ENCODE peak calls at places on chromosomes 7 and 10, in six cellular contexts. One of them, this sample, is unnamed.
A peak's percentile ranks its signal among the peaks of the same experiment; 100 is the strongest.

GRCh38 chr10:92420554-92421275 is 129.7 kb downstream of the MARCHF5 start:
- ATAC-seq in PC-3: no peak
- ATAC-seq in heart right ventricle: no peak
- ATAC-seq in activated naive CD8-positive, alpha-beta T cell treated with anti-CD3 and anti-CD28 coated beads, Interleukin-2, amount 50 U/mL, for 24 hours: no peak
- ATAC-seq in right cardiac atrium: peak; percentile 47
- ATAC-seq in activated CD8-positive, alpha-beta T cell treated with anti-CD3 and anti-CD28 coated beads, Interleukin-2, amount 10 ng/mL, durations not matched to agents 7 days and 5 days: no peak
- ATAC-seq in this sample: no peak

GRCh38 chr7:16465469-16466086 is at the start of gene SOSTDC1:
- ATAC-seq in PC-3: peak; percentile 75
- ATAC-seq in heart right ventricle: no peak
- ATAC-seq in activated naive CD8-positive, alpha-beta T cell treated with anti-CD3 and anti-CD28 coated beads, Interleukin-2, amount 50 U/mL, for 24 hours: no peak
- ATAC-seq in right cardiac atrium: peak; percentile 79
- ATAC-seq in activated CD8-positive, alpha-beta T cell treated with anti-CD3 and anti-CD28 coated beads, Interleukin-2, amount 10 ng/mL, durations not matched to agents 7 days and 5 days: no peak
- ATAC-seq in this sample: no peak

GRCh38 chr7:22277375-22277774 is 79.6 kb downstream of the RAPGEF5 start:
- ATAC-seq in PC-3: no peak
- ATAC-seq in heart right ventricle: no peak
- ATAC-seq in activated naive CD8-positive, alpha-beta T cell treated with anti-CD3 and anti-CD28 coated beads, Interleukin-2, amount 50 U/mL, for 24 hours: no peak
- ATAC-seq in right cardiac atrium: no peak
- ATAC-seq in activated CD8-positive, alpha-beta T cell treated with anti-CD3 and anti-CD28 coated beads, Interleukin-2, amount 10 ng/mL, durations not matched to agents 7 days and 5 days: no peak
- ATAC-seq in this sample: no peak

GRCh38 chr7:149297034-149297755 is 35.2 kb downstream of the ZNF783 start:
- ATAC-seq in PC-3: no peak
- ATAC-seq in heart right ventricle: no peak
- ATAC-seq in activated naive CD8-positive, alpha-beta T cell treated with anti-CD3 and anti-CD28 coated beads, Interleukin-2, amount 50 U/mL, for 24 hours: peak; percentile 81
- ATAC-seq in right cardiac atrium: no peak
- ATAC-seq in activated CD8-positive, alpha-beta T cell treated with anti-CD3 and anti-CD28 coated beads, Interleukin-2, amount 10 ng/mL, durations not matched to agents 7 days and 5 days: no peak
- ATAC-seq in this sample: peak; percentile 94

GRCh38 chr10:67663449-67664087 is 32.4 kb downstream of the CTNNA3 start:
- ATAC-seq in PC-3: no peak
- ATAC-seq in heart right ventricle: no peak
- ATAC-seq in activated naive CD8-positive, alpha-beta T cell treated with anti-CD3 and anti-CD28 coated beads, Interleukin-2, amount 50 U/mL, for 24 hours: no peak
- ATAC-seq in right cardiac atrium: no peak
- ATAC-seq in activated CD8-positive, alpha-beta T cell treated with anti-CD3 and anti-CD28 coated beads, Interleukin-2, amount 10 ng/mL, durations not matched to agents 7 days and 5 days: no peak
- ATAC-seq in this sample: no peak

GRCh38 chr7:71349583-71350481 is 217.9 kb downstream of the GALNT17 start:
- ATAC-seq in PC-3: no peak
- ATAC-seq in heart right ventricle: no peak
- ATAC-seq in activated naive CD8-positive, alpha-beta T cell treated with anti-CD3 and anti-CD28 coated beads, Interleukin-2, amount 50 U/mL, for 24 hours: no peak
- ATAC-seq in right cardiac atrium: no peak
- ATAC-seq in activated CD8-positive, alpha-beta T cell treated with anti-CD3 and anti-CD28 coated beads, Interleukin-2, amount 10 ng/mL, durations not matched to agents 7 days and 5 days: no peak
- ATAC-seq in this sample: no peak

GRCh38 chr10:125014086-125014830 is 72.3 kb downstream of the ZRANB1 start:
- ATAC-seq in PC-3: no peak
- ATAC-seq in heart right ventricle: no peak
- ATAC-seq in activated naive CD8-positive, alpha-beta T cell treated with anti-CD3 and anti-CD28 coated beads, Interleukin-2, amount 50 U/mL, for 24 hours: no peak
- ATAC-seq in right cardiac atrium: no peak
- ATAC-seq in activated CD8-positive, alpha-beta T cell treated with anti-CD3 and anti-CD28 coated beads, Interleukin-2, amount 10 ng/mL, durations not matched to agents 7 days and 5 days: no peak
- ATAC-seq in this sample: no peak

GRCh38 chr7:128000854-128001265 is 30.4 kb downstream of the LRRC4 start:
- ATAC-seq in PC-3: no peak
- ATAC-seq in heart right ventricle: no peak
- ATAC-seq in activated naive CD8-positive, alpha-beta T cell treated with anti-CD3 and anti-CD28 coated beads, Interleukin-2, amount 50 U/mL, for 24 hours: no peak
- ATAC-seq in right cardiac atrium: no peak
- ATAC-seq in activated CD8-positive, alpha-beta T cell treated with anti-CD3 and anti-CD28 coated beads, Interleukin-2, amount 10 ng/mL, durations not matched to agents 7 days and 5 days: no peak
- ATAC-seq in this sample: no peak

GRCh38 chr10:114650831-114651230 is 7.2 kb downstream of the ABLIM1 start:
- ATAC-seq in PC-3: no peak
- ATAC-seq in heart right ventricle: no peak
- ATAC-seq in activated naive CD8-positive, alpha-beta T cell treated with anti-CD3 and anti-CD28 coated beads, Interleukin-2, amount 50 U/mL, for 24 hours: no peak
- ATAC-seq in right cardiac atrium: no peak
- ATAC-seq in activated CD8-positive, alpha-beta T cell treated with anti-CD3 and anti-CD28 coated beads, Interleukin-2, amount 10 ng/mL, durations not matched to agents 7 days and 5 days: no peak
- ATAC-seq in this sample: no peak

GRCh38 chr10:24887855-24888231 is 64.6 kb downstream of the PRTFDC1 start:
- ATAC-seq in PC-3: no peak
- ATAC-seq in heart right ventricle: no peak
- ATAC-seq in activated naive CD8-positive, alpha-beta T cell treated with anti-CD3 and anti-CD28 coated beads, Interleukin-2, amount 50 U/mL, for 24 hours: peak; percentile 15
- ATAC-seq in right cardiac atrium: no peak
- ATAC-seq in activated CD8-positive, alpha-beta T cell treated with anti-CD3 and anti-CD28 coated beads, Interleukin-2, amount 10 ng/mL, durations not matched to agents 7 days and 5 days: no peak
- ATAC-seq in this sample: peak; percentile 64

GRCh38 chr10:110022716-110023504 is 15.1 kb downstream of the ADD3 start:
- ATAC-seq in PC-3: no peak
- ATAC-seq in heart right ventricle: no peak
- ATAC-seq in activated naive CD8-positive, alpha-beta T cell treated with anti-CD3 and anti-CD28 coated beads, Interleukin-2, amount 50 U/mL, for 24 hours: peak; percentile 40
- ATAC-seq in right cardiac atrium: no peak
- ATAC-seq in activated CD8-positive, alpha-beta T cell treated with anti-CD3 and anti-CD28 coated beads, Interleukin-2, amount 10 ng/mL, durations not matched to agents 7 days and 5 days: no peak
- ATAC-seq in this sample: no peak

GRCh38 chr10:121683803-121684202 is 85.6 kb upstream of the FGFR2 start:
- ATAC-seq in PC-3: no peak
- ATAC-seq in heart right ventricle: no peak
- ATAC-seq in activated naive CD8-positive, alpha-beta T cell treated with anti-CD3 and anti-CD28 coated beads, Interleukin-2, amount 50 U/mL, for 24 hours: no peak
- ATAC-seq in right cardiac atrium: no peak
- ATAC-seq in activated CD8-positive, alpha-beta T cell treated with anti-CD3 and anti-CD28 coated beads, Interleukin-2, amount 10 ng/mL, durations not matched to agents 7 days and 5 days: no peak
- ATAC-seq in this sample: no peak

GRCh38 chr7:141430426-141431142 is 120.6 kb upstream of the AGK start:
- ATAC-seq in PC-3: no peak
- ATAC-seq in heart right ventricle: peak; percentile 56
- ATAC-seq in activated naive CD8-positive, alpha-beta T cell treated with anti-CD3 and anti-CD28 coated beads, Interleukin-2, amount 50 U/mL, for 24 hours: no peak
- ATAC-seq in right cardiac atrium: peak; percentile 56
- ATAC-seq in activated CD8-positive, alpha-beta T cell treated with anti-CD3 and anti-CD28 coated beads, Interleukin-2, amount 10 ng/mL, durations not matched to agents 7 days and 5 days: no peak
- ATAC-seq in this sample: no peak

GRCh38 chr7:137987011-137987334 is 14.9 kb downstream of the CREB3L2 start:
- ATAC-seq in PC-3: no peak
- ATAC-seq in heart right ventricle: no peak
- ATAC-seq in activated naive CD8-positive, alpha-beta T cell treated with anti-CD3 and anti-CD28 coated beads, Interleukin-2, amount 50 U/mL, for 24 hours: no peak
- ATAC-seq in right cardiac atrium: no peak
- ATAC-seq in activated CD8-positive, alpha-beta T cell treated with anti-CD3 and anti-CD28 coated beads, Interleukin-2, amount 10 ng/mL, durations not matched to agents 7 days and 5 days: no peak
- ATAC-seq in this sample: no peak

GRCh38 chr10:65555192-65555591 is 1370.6 kb upstream of the LRRTM3 start:
- ATAC-seq in PC-3: peak; percentile 18
- ATAC-seq in heart right ventricle: no peak
- ATAC-seq in activated naive CD8-positive, alpha-beta T cell treated with anti-CD3 and anti-CD28 coated beads, Interleukin-2, amount 50 U/mL, for 24 hours: no peak
- ATAC-seq in right cardiac atrium: no peak
- ATAC-seq in activated CD8-positive, alpha-beta T cell treated with anti-CD3 and anti-CD28 coated beads, Interleukin-2, amount 10 ng/mL, durations not matched to agents 7 days and 5 days: no peak
- ATAC-seq in this sample: no peak

GRCh38 chr7:44431091-44431608 is 59.3 kb downstream of the NUDCD3 start:
- ATAC-seq in PC-3: peak; percentile 75
- ATAC-seq in heart right ventricle: peak; percentile 49
- ATAC-seq in activated naive CD8-positive, alpha-beta T cell treated with anti-CD3 and anti-CD28 coated beads, Interleukin-2, amount 50 U/mL, for 24 hours: no peak
- ATAC-seq in right cardiac atrium: peak; percentile 43
- ATAC-seq in activated CD8-positive, alpha-beta T cell treated with anti-CD3 and anti-CD28 coated beads, Interleukin-2, amount 10 ng/mL, durations not matched to agents 7 days and 5 days: peak; percentile 72
- ATAC-seq in this sample: peak; percentile 24

GRCh38 chr7:100914208-100914878 is 18.7 kb upstream of the ACHE start:
- ATAC-seq in PC-3: peak; percentile 20
- ATAC-seq in heart right ventricle: no peak
- ATAC-seq in activated naive CD8-positive, alpha-beta T cell treated with anti-CD3 and anti-CD28 coated beads, Interleukin-2, amount 50 U/mL, for 24 hours: no peak
- ATAC-seq in right cardiac atrium: no peak
- ATAC-seq in activated CD8-positive, alpha-beta T cell treated with anti-CD3 and anti-CD28 coated beads, Interleukin-2, amount 10 ng/mL, durations not matched to agents 7 days and 5 days: no peak
- ATAC-seq in this sample: no peak

GRCh38 chr10:124025638-124026336 is 67.6 kb downstream of the CHST15 start:
- ATAC-seq in PC-3: peak; percentile 43
- ATAC-seq in heart right ventricle: peak; percentile 64
- ATAC-seq in activated naive CD8-positive, alpha-beta T cell treated with anti-CD3 and anti-CD28 coated beads, Interleukin-2, amount 50 U/mL, for 24 hours: no peak
- ATAC-seq in right cardiac atrium: peak; percentile 34
- ATAC-seq in activated CD8-positive, alpha-beta T cell treated with anti-CD3 and anti-CD28 coated beads, Interleukin-2, amount 10 ng/mL, durations not matched to agents 7 days and 5 days: no peak
- ATAC-seq in this sample: no peak

GRCh38 chr10:93806882-93807281 is 49.1 kb downstream of the LGI1 start:
- ATAC-seq in PC-3: no peak
- ATAC-seq in heart right ventricle: no peak
- ATAC-seq in activated naive CD8-positive, alpha-beta T cell treated with anti-CD3 and anti-CD28 coated beads, Interleukin-2, amount 50 U/mL, for 24 hours: no peak
- ATAC-seq in right cardiac atrium: no peak
- ATAC-seq in activated CD8-positive, alpha-beta T cell treated with anti-CD3 and anti-CD28 coated beads, Interleukin-2, amount 10 ng/mL, durations not matched to agents 7 days and 5 days: no peak
- ATAC-seq in this sample: no peak

GRCh38 chr10:45379303-45379726 is 5.3 kb downstream of the ALOX5 start:
- ATAC-seq in PC-3: no peak
- ATAC-seq in heart right ventricle: no peak
- ATAC-seq in activated naive CD8-positive, alpha-beta T cell treated with anti-CD3 and anti-CD28 coated beads, Interleukin-2, amount 50 U/mL, for 24 hours: no peak
- ATAC-seq in right cardiac atrium: no peak
- ATAC-seq in activated CD8-positive, alpha-beta T cell treated with anti-CD3 and anti-CD28 coated beads, Interleukin-2, amount 10 ng/mL, durations not matched to agents 7 days and 5 days: no peak
- ATAC-seq in this sample: no peak

GRCh38 chr7:132428247-132428919 is 147.9 kb downstream of the PLXNA4 start:
- ATAC-seq in PC-3: no peak
- ATAC-seq in heart right ventricle: no peak
- ATAC-seq in activated naive CD8-positive, alpha-beta T cell treated with anti-CD3 and anti-CD28 coated beads, Interleukin-2, amount 50 U/mL, for 24 hours: no peak
- ATAC-seq in right cardiac atrium: peak; percentile 47
- ATAC-seq in activated CD8-positive, alpha-beta T cell treated with anti-CD3 and anti-CD28 coated beads, Interleukin-2, amount 10 ng/mL, durations not matched to agents 7 days and 5 days: no peak
- ATAC-seq in this sample: no peak

GRCh38 chr10:124047427-124048157 is 45.8 kb downstream of the CHST15 start:
- ATAC-seq in PC-3: no peak
- ATAC-seq in heart right ventricle: no peak
- ATAC-seq in activated naive CD8-positive, alpha-beta T cell treated with anti-CD3 and anti-CD28 coated beads, Interleukin-2, amount 50 U/mL, for 24 hours: no peak
- ATAC-seq in right cardiac atrium: no peak
- ATAC-seq in activated CD8-positive, alpha-beta T cell treated with anti-CD3 and anti-CD28 coated beads, Interleukin-2, amount 10 ng/mL, durations not matched to agents 7 days and 5 days: no peak
- ATAC-seq in this sample: no peak

GRCh38 chr7:2864999-2865670 is 21.0 kb upstream of the GNA12 start:
- ATAC-seq in PC-3: no peak
- ATAC-seq in heart right ventricle: peak; percentile 63
- ATAC-seq in activated naive CD8-positive, alpha-beta T cell treated with anti-CD3 and anti-CD28 coated beads, Interleukin-2, amount 50 U/mL, for 24 hours: no peak
- ATAC-seq in right cardiac atrium: peak; percentile 25
- ATAC-seq in activated CD8-positive, alpha-beta T cell treated with anti-CD3 and anti-CD28 coated beads, Interleukin-2, amount 10 ng/mL, durations not matched to agents 7 days and 5 days: no peak
- ATAC-seq in this sample: no peak

GRCh38 chr7:113664867-113665266 is 253.9 kb downstream of the PPP1R3A start:
- ATAC-seq in PC-3: no peak
- ATAC-seq in heart right ventricle: no peak
- ATAC-seq in activated naive CD8-positive, alpha-beta T cell treated with anti-CD3 and anti-CD28 coated beads, Interleukin-2, amount 50 U/mL, for 24 hours: no peak
- ATAC-seq in right cardiac atrium: no peak
- ATAC-seq in activated CD8-positive, alpha-beta T cell treated with anti-CD3 and anti-CD28 coated beads, Interleukin-2, amount 10 ng/mL, durations not matched to agents 7 days and 5 days: no peak
- ATAC-seq in this sample: no peak

GRCh38 chr10:33799281-33799943 is 464.9 kb upstream of the NRP1 start:
- ATAC-seq in PC-3: peak; percentile 68
- ATAC-seq in heart right ventricle: peak; percentile 46
- ATAC-seq in activated naive CD8-positive, alpha-beta T cell treated with anti-CD3 and anti-CD28 coated beads, Interleukin-2, amount 50 U/mL, for 24 hours: no peak
- ATAC-seq in right cardiac atrium: peak; percentile 40
- ATAC-seq in activated CD8-positive, alpha-beta T cell treated with anti-CD3 and anti-CD28 coated beads, Interleukin-2, amount 10 ng/mL, durations not matched to agents 7 days and 5 days: no peak
- ATAC-seq in this sample: no peak

GRCh38 chr10:86536294-86536861 is 14.8 kb upstream of the WAPL start:
- ATAC-seq in PC-3: no peak
- ATAC-seq in heart right ventricle: no peak
- ATAC-seq in activated naive CD8-positive, alpha-beta T cell treated with anti-CD3 and anti-CD28 coated beads, Interleukin-2, amount 50 U/mL, for 24 hours: peak; percentile 67
- ATAC-seq in right cardiac atrium: peak; percentile 16
- ATAC-seq in activated CD8-positive, alpha-beta T cell treated with anti-CD3 and anti-CD28 coated beads, Interleukin-2, amount 10 ng/mL, durations not matched to agents 7 days and 5 days: peak; percentile 88
- ATAC-seq in this sample: peak; percentile 59

GRCh38 chr10:28677889-28678686 is 767 bp downstream of the BAMBI start:
- ATAC-seq in PC-3: no peak
- ATAC-seq in heart right ventricle: peak; percentile 29
- ATAC-seq in activated naive CD8-positive, alpha-beta T cell treated with anti-CD3 and anti-CD28 coated beads, Interleukin-2, amount 50 U/mL, for 24 hours: peak; percentile 7
- ATAC-seq in right cardiac atrium: peak; percentile 17
- ATAC-seq in activated CD8-positive, alpha-beta T cell treated with anti-CD3 and anti-CD28 coated beads, Interleukin-2, amount 10 ng/mL, durations not matched to agents 7 days and 5 days: peak; percentile 3
- ATAC-seq in this sample: no peak

GRCh38 chr7:129417073-129417472 is 17.2 kb upstream of the STRIP2 start:
- ATAC-seq in PC-3: no peak
- ATAC-seq in heart right ventricle: no peak
- ATAC-seq in activated naive CD8-positive, alpha-beta T cell treated with anti-CD3 and anti-CD28 coated beads, Interleukin-2, amount 50 U/mL, for 24 hours: no peak
- ATAC-seq in right cardiac atrium: no peak
- ATAC-seq in activated CD8-positive, alpha-beta T cell treated with anti-CD3 and anti-CD28 coated beads, Interleukin-2, amount 10 ng/mL, durations not matched to agents 7 days and 5 days: no peak
- ATAC-seq in this sample: no peak

GRCh38 chr10:420154-421121 is 269.0 kb downstream of the DIP2C start:
- ATAC-seq in PC-3: no peak
- ATAC-seq in heart right ventricle: no peak
- ATAC-seq in activated naive CD8-positive, alpha-beta T cell treated with anti-CD3 and anti-CD28 coated beads, Interleukin-2, amount 50 U/mL, for 24 hours: no peak
- ATAC-seq in right cardiac atrium: peak; percentile 66
- ATAC-seq in activated CD8-positive, alpha-beta T cell treated with anti-CD3 and anti-CD28 coated beads, Interleukin-2, amount 10 ng/mL, durations not matched to agents 7 days and 5 days: no peak
- ATAC-seq in this sample: no peak

GRCh38 chr10:124943301-124944092 is 1.6 kb downstream of the ZRANB1 start:
- ATAC-seq in PC-3: peak; percentile 87
- ATAC-seq in heart right ventricle: peak; percentile 58
- ATAC-seq in activated naive CD8-positive, alpha-beta T cell treated with anti-CD3 and anti-CD28 coated beads, Interleukin-2, amount 50 U/mL, for 24 hours: no peak
- ATAC-seq in right cardiac atrium: no peak
- ATAC-seq in activated CD8-positive, alpha-beta T cell treated with anti-CD3 and anti-CD28 coated beads, Interleukin-2, amount 10 ng/mL, durations not matched to agents 7 days and 5 days: no peak
- ATAC-seq in this sample: peak; percentile 62

GRCh38 chr10:68261132-68261856 is 29.4 kb upstream of the ATOH7 start:
- ATAC-seq in PC-3: no peak
- ATAC-seq in heart right ventricle: peak; percentile 94
- ATAC-seq in activated naive CD8-positive, alpha-beta T cell treated with anti-CD3 and anti-CD28 coated beads, Interleukin-2, amount 50 U/mL, for 24 hours: no peak
- ATAC-seq in right cardiac atrium: peak; percentile 72
- ATAC-seq in activated CD8-positive, alpha-beta T cell treated with anti-CD3 and anti-CD28 coated beads, Interleukin-2, amount 10 ng/mL, durations not matched to agents 7 days and 5 days: no peak
- ATAC-seq in this sample: no peak

GRCh38 chr7:73366127-73366526 is 38.2 kb downstream of the FKBP6 start:
- ATAC-seq in PC-3: no peak
- ATAC-seq in heart right ventricle: no peak
- ATAC-seq in activated naive CD8-positive, alpha-beta T cell treated with anti-CD3 and anti-CD28 coated beads, Interleukin-2, amount 50 U/mL, for 24 hours: no peak
- ATAC-seq in right cardiac atrium: no peak
- ATAC-seq in activated CD8-positive, alpha-beta T cell treated with anti-CD3 and anti-CD28 coated beads, Interleukin-2, amount 10 ng/mL, durations not matched to agents 7 days and 5 days: no peak
- ATAC-seq in this sample: no peak

GRCh38 chr7:91556956-91557650 is 292.9 kb downstream of the FZD1 start:
- ATAC-seq in PC-3: no peak
- ATAC-seq in heart right ventricle: no peak
- ATAC-seq in activated naive CD8-positive, alpha-beta T cell treated with anti-CD3 and anti-CD28 coated beads, Interleukin-2, amount 50 U/mL, for 24 hours: no peak
- ATAC-seq in right cardiac atrium: no peak
- ATAC-seq in activated CD8-positive, alpha-beta T cell treated with anti-CD3 and anti-CD28 coated beads, Interleukin-2, amount 10 ng/mL, durations not matched to agents 7 days and 5 days: no peak
- ATAC-seq in this sample: no peak

GRCh38 chr10:106573106-106573505 is 591.4 kb downstream of the SORCS1 start:
- ATAC-seq in PC-3: peak; percentile 51
- ATAC-seq in heart right ventricle: no peak
- ATAC-seq in activated naive CD8-positive, alpha-beta T cell treated with anti-CD3 and anti-CD28 coated beads, Interleukin-2, amount 50 U/mL, for 24 hours: no peak
- ATAC-seq in right cardiac atrium: no peak
- ATAC-seq in activated CD8-positive, alpha-beta T cell treated with anti-CD3 and anti-CD28 coated beads, Interleukin-2, amount 10 ng/mL, durations not matched to agents 7 days and 5 days: no peak
- ATAC-seq in this sample: no peak

GRCh38 chr10:45557275-45557905 is 115.2 kb downstream of the ZFAND4 start:
- ATAC-seq in PC-3: no peak
- ATAC-seq in heart right ventricle: no peak
- ATAC-seq in activated naive CD8-positive, alpha-beta T cell treated with anti-CD3 and anti-CD28 coated beads, Interleukin-2, amount 50 U/mL, for 24 hours: peak; percentile 71
- ATAC-seq in right cardiac atrium: peak; percentile 43
- ATAC-seq in activated CD8-positive, alpha-beta T cell treated with anti-CD3 and anti-CD28 coated beads, Interleukin-2, amount 10 ng/mL, durations not matched to agents 7 days and 5 days: peak; percentile 86
- ATAC-seq in this sample: peak; percentile 75

GRCh38 chr10:5811387-5811821 is 1.8 kb downstream of the GDI2 start:
- ATAC-seq in PC-3: no peak
- ATAC-seq in heart right ventricle: no peak
- ATAC-seq in activated naive CD8-positive, alpha-beta T cell treated with anti-CD3 and anti-CD28 coated beads, Interleukin-2, amount 50 U/mL, for 24 hours: no peak
- ATAC-seq in right cardiac atrium: no peak
- ATAC-seq in activated CD8-positive, alpha-beta T cell treated with anti-CD3 and anti-CD28 coated beads, Interleukin-2, amount 10 ng/mL, durations not matched to agents 7 days and 5 days: no peak
- ATAC-seq in this sample: no peak

GRCh38 chr10:34954142-34954541 is 136.0 kb downstream of the CUL2 start:
- ATAC-seq in PC-3: peak; percentile 89
- ATAC-seq in heart right ventricle: no peak
- ATAC-seq in activated naive CD8-positive, alpha-beta T cell treated with anti-CD3 and anti-CD28 coated beads, Interleukin-2, amount 50 U/mL, for 24 hours: no peak
- ATAC-seq in right cardiac atrium: no peak
- ATAC-seq in activated CD8-positive, alpha-beta T cell treated with anti-CD3 and anti-CD28 coated beads, Interleukin-2, amount 10 ng/mL, durations not matched to agents 7 days and 5 days: no peak
- ATAC-seq in this sample: no peak

GRCh38 chr10:130495891-130496642 is 359.9 kb downstream of the GLRX3 start:
- ATAC-seq in PC-3: no peak
- ATAC-seq in heart right ventricle: no peak
- ATAC-seq in activated naive CD8-positive, alpha-beta T cell treated with anti-CD3 and anti-CD28 coated beads, Interleukin-2, amount 50 U/mL, for 24 hours: peak; percentile 34
- ATAC-seq in right cardiac atrium: no peak
- ATAC-seq in activated CD8-positive, alpha-beta T cell treated with anti-CD3 and anti-CD28 coated beads, Interleukin-2, amount 10 ng/mL, durations not matched to agents 7 days and 5 days: no peak
- ATAC-seq in this sample: no peak

GRCh38 chr10:124063736-124064135 is 29.7 kb downstream of the CHST15 start:
- ATAC-seq in PC-3: peak; percentile 97
- ATAC-seq in heart right ventricle: peak; percentile 29
- ATAC-seq in activated naive CD8-positive, alpha-beta T cell treated with anti-CD3 and anti-CD28 coated beads, Interleukin-2, amount 50 U/mL, for 24 hours: no peak
- ATAC-seq in right cardiac atrium: peak; percentile 70
- ATAC-seq in activated CD8-positive, alpha-beta T cell treated with anti-CD3 and anti-CD28 coated beads, Interleukin-2, amount 10 ng/mL, durations not matched to agents 7 days and 5 days: peak; percentile 46
- ATAC-seq in this sample: peak; percentile 81

GRCh38 chr7:139708541-139708940 is 69.3 kb downstream of the HIPK2 start:
- ATAC-seq in PC-3: no peak
- ATAC-seq in heart right ventricle: peak; percentile 10
- ATAC-seq in activated naive CD8-positive, alpha-beta T cell treated with anti-CD3 and anti-CD28 coated beads, Interleukin-2, amount 50 U/mL, for 24 hours: no peak
- ATAC-seq in right cardiac atrium: no peak
- ATAC-seq in activated CD8-positive, alpha-beta T cell treated with anti-CD3 and anti-CD28 coated beads, Interleukin-2, amount 10 ng/mL, durations not matched to agents 7 days and 5 days: no peak
- ATAC-seq in this sample: no peak

This sample was measured in activated T-helper 17 cell treated with anti-CD3 and anti-CD28 coated beads, Interleukin-2, amount 50 U/mL, for 72 hours.